ENCODE peak calls at places on chromosomes 1 and 21, in five cellular contexts. K is breast epithelium, O is endothelial cell of umbilical vein, A is HCT116, M is SK-N-SH. G is an unnamed sample. For H3K4me1, the result is how much of the 10 kb centered on the place peaks cover.

GRCh38 chr1:197181982-197182381 is 35.5 kb upstream of the ASPM start:
- DNase-seq in K (no peak), O (no peak), A (no peak), M (no peak), G (no peak)

GRCh38 chr21:43825936-43826622 is 36.7 kb downstream of the RRP1 start:
- DNase-seq in K (no peak), O (no peak), A (no peak), M (peak), G (no peak)

GRCh38 chr1:112388436-112388835 is 7.6 kb upstream of the CTTNBP2NL start:
- DNase-seq in K (no peak), O (peak), A (no peak), M (no peak), G (no peak)

GRCh38 chr1:199279872-199280649 is 641.2 kb downstream of the PTPRC start:
- DNase-seq in K (no peak), O (no peak), A (no peak), M (no peak), G (no peak)

GRCh38 chr1:85495556-85495955 is 30.6 kb upstream of the DDAH1 start:
- DNase-seq in K (peak), O (no peak), A (peak), M (no peak), G (peak)

GRCh38 chr21:14453964-14454641 is 71.2 kb upstream of the HSPA13 start:
- DNase-seq in K (no peak), O (no peak), A (no peak), M (no peak), G (no peak)

GRCh38 chr1:212618466-212619210 is 10.1 kb downstream of the ATF3 start:
- DNase-seq in K (no peak), O (no peak), A (no peak), M (no peak), G (no peak)

GRCh38 chr1:208475951-208476824 is 232.0 kb upstream of the PLXNA2 start:
- DNase-seq in K (no peak), O (peak), A (no peak), M (peak), G (no peak)

GRCh38 chr1:183023601-183024351 is 556 bp downstream of the LAMC1 start:
- DNase-seq in K (peak), O (peak), A (peak), M (peak), G (peak)

GRCh38 chr1:195141294-195141693 is 1466.9 kb downstream of the KCNT2 start:
- DNase-seq in K (no peak), O (no peak), A (peak), M (no peak), G (no peak)

DNA sequence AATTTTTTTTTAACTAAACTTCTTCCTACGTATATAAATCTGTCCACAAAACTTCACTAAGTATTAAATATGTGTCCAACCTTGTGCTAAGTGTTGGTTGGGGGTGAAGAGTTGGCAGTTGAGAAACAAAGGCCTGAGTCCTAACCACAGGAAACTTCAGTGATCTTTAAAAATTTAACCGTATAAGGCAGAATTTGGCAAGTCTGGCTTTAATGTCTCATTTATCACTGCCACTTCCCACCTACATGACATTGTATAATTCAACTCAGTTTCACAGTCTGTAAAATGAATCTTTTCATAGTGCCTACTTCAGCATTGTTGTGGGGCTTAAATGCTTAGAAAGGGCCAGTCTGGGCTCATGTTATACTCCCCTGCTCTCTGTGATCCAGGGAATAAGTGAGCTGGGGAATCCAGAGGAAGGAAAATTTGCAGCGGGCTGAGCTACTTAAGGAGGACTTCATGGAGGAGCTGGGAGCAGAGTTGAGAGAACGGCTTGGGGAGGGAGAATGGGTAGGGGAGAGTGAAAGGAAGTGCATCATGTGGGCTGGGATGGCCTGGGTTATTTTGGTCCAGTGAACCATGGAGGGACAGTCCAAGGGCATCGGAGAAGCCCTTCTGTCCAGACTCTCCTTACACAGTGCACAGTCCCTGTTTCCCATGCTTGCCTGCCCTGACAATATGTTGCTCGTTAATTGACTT is 14.5 kb downstream of the IFNAR2 start:
- DNase-seq in K (no peak), O (no peak), A (no peak), M (no peak), G (no peak)
- H3K4me1 ChIP-seq in K (under half), O (under half), A (under half), M (under half), G (under half)

GRCh38 chr1:19426294-19427086 is 58.8 kb downstream of the CAPZB start:
- DNase-seq in K (no peak), O (no peak), A (no peak), M (no peak), G (no peak)
- TF ChIP-seq POLR2AphosphoS5 in K (no peak), O (no peak), A (no peak), M (no peak), G (no peak)

GRCh38 chr1:81408404-81408803 is 392.3 kb upstream of the ADGRL2 start:
- DNase-seq in K (no peak), O (no peak), A (no peak), M (no peak), G (no peak)

GRCh38 chr1:81409875-81410274 is 390.9 kb upstream of the ADGRL2 start:
- DNase-seq in K (no peak), O (no peak), A (no peak), M (no peak), G (no peak)

GRCh38 chr1:81410351-81410750 is 390.4 kb upstream of the ADGRL2 start:
- DNase-seq in K (no peak), O (no peak), A (no peak), M (no peak), G (no peak)

GRCh38 chr1:81410919-81411318 is 389.8 kb upstream of the ADGRL2 start:
- DNase-seq in K (no peak), O (no peak), A (no peak), M (no peak), G (no peak)

DNA sequence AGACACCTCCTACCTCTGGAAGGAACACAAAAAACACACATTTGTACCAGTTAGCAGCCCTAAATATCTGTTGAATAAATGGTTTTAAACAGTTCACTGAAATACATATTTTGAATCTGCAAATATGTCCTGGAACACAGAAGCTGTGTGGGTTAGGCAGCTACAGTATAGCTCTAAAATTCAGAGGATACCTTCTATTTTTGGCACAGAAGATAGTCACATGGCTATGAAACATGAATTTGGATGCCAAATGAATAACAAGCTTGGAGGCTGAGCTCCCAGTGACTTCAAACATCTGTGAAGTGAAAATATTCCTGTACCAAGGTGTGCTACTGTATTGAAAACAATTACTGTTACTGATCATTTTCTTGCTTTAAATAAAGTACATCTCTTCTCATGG is 391.5 kb upstream of the ADGRL2 start:
- DNase-seq in K (no peak), O (no peak), A (no peak), M (no peak), G (no peak)
- TF ChIP-seq CTCF in K (no peak), O (no peak), A (no peak), M (no peak), G (no peak)

DNA sequence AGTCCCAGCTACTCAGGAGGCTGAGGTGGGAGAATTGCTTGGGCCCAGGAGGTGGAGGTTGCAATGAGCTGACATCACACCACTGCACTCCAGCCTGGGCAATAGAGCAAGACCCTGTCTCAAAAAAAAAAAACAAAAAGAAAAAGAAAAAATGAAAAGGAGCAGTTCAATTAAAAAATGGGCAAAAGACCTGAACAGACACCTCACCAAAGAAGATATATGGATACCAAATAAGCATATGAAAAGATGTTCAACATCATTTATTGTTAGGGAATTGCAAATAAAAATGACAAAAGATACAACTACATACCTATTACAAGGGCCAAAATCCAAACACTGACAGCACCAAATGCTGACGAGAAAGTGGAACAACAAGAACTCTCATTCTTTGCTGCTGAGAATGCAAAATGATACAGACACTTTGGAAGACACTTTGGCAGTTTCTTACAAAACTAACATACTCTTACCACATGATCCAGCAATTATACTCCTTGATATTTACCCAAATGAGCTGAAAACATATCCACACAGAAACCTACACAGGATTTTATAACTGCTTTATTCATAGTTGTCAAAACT is 28.7 kb upstream of the ATP5PO start:
- DNase-seq in K (no peak), O (no peak), A (no peak), M (no peak), G (no peak)
- H3K4me1 ChIP-seq in K (under half), O (under half), A (under half), M (under half), G (under half)

GRCh38 chr1:231236131-231236571 is 4.9 kb upstream of the GNPAT start:
- DNase-seq in K (no peak), O (no peak), A (no peak), M (no peak), G (no peak)

GRCh38 chr1:231234506-231234905 is 6.5 kb upstream of the GNPAT start:
- DNase-seq in K (no peak), O (no peak), A (no peak), M (no peak), G (no peak)

GRCh38 chr1:231232870-231233734 is 7.9 kb upstream of the GNPAT start:
- DNase-seq in K (no peak), O (no peak), A (no peak), M (no peak), G (no peak)

GRCh38 chr1:231235526-231235925 is 5.5 kb upstream of the GNPAT start:
- DNase-seq in K (no peak), O (no peak), A (no peak), M (no peak), G (no peak)

DNA sequence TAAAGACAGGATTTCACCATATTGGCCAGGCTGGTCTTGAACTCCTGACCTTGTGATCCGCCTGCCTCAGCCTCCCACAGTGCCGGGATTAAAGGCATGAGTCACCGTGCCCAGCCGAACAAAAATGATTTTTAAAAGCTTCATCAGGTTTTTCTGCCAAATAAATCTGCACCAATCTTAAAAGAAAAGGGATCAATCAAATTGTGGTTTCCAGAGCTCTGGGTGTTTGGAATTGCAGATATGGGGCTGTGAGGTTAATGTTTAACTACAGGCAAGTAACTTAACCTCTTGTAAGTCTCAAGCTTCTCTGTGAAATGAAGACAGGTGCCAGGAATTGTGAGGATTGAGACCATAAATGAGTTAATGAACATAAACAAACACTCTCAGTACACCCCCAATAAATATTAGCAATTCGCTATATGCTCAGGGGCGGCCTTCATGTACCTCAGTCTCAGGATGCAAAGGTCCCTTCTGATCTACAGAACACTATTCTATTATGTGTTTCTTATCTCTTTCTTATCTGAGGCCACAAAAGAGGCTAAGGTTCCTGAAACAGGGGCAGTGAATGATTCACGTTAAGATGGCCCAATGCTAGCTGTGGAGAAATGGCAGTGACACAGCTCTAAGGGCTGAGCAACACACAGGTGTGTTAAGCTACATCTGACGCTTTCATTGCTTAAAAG is 7.1 kb upstream of the GNPAT start:
- DNase-seq in K (no peak), O (no peak), A (peak), M (no peak), G (peak)
- TF ChIP-seq POLR2AphosphoS5 in K (no peak), O (no peak), A (no peak), M (no peak), G (peak)

GRCh38 chr1:45583666-45584350 is at the start of gene NASP:
- DNase-seq in K (peak), O (peak), A (peak), M (peak), G (peak)

GRCh38 chr1:45583264-45583665 is 576 bp upstream of the NASP start:
- DNase-seq in K (peak), O (peak), A (peak), M (peak), G (peak)

GRCh38 chr1:45585496-45586075 is 1.7 kb downstream of the NASP start:
- DNase-seq in K (no peak), O (peak), A (no peak), M (no peak), G (no peak)

GRCh38 chr1:45585110-45585426 is 1.2 kb downstream of the NASP start:
- DNase-seq in K (no peak), O (no peak), A (no peak), M (no peak), G (no peak)

DNA sequence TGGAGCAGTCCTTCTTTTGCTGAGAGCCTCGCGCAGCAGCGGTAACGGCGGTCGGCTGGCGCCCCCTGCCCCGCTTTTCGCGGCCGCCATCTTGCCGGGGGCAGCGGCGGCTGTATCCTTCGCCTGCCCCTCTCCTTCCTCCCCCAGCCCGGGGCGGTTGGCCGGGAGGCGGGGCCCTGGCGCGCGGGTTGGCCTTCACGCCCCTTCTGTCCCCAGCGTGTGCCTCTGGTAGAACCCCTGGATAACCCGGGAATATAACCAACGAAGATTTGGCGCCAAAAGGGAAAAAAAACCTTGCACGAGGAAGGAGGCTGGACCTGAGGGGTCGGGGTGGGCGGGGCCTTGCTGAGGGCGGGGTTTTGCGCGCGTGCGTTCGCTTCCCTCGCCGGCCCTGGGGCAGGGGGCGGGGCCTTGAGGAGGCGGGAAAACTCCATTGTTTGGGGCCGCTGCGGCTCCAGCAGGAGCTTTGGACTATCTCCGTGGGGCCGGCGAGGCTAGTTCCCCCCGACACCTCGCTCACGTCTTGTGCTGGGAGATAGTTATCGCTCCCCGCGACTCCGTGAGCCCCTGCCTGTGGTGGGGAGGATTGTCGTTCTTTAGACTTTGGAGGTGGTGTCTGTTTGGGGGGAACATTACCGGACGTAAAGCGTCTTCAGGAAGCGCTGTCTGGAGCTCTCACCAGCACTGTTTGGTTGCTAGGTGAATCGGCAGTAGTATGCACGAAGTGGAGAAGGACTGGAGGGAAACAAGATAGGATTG is 689 bp downstream of the NASP start:
- DNase-seq in K (peak), O (peak), A (peak), M (peak), G (peak)
- TF ChIP-seq CTCF in K (no peak), O (peak), A (no peak), M (peak), G (no peak)

DNA sequence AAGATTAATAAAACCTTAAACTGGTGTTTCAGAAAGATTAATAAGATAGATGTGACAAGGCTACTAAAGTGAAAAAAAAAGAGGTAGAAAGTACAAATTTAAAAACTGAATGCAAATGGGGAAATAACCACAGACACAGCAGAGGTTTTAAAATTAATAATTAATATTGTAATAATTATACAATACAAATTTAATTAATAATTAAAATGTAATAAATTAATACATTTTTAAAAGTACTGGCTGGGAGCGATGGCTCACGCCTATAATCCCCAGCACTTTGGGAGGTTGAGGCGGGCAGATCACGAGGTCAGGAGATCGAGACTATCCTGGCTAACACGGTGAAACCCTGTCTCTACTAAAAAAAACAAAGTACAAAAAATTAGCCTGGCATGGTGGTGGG is 26.8 kb downstream of the CD2 start:
- DNase-seq in K (no peak), O (no peak), A (no peak), M (no peak), G (no peak)
- H3K4me1 ChIP-seq in K (under half), O (under half), A (under half), M (under half), G (under half)

GRCh38 chr1:1536938-1537546 is 3.4 kb downstream of the TMEM240 start:
- DNase-seq in K (no peak), O (no peak), A (no peak), M (no peak), G (no peak)

GRCh38 chr1:1537626-1538250 is 2.7 kb downstream of the TMEM240 start:
- DNase-seq in K (no peak), O (no peak), A (no peak), M (no peak), G (no peak)

GRCh38 chr1:1534401-1535145 is 5.9 kb downstream of the TMEM240 start:
- DNase-seq in K (no peak), O (no peak), A (no peak), M (no peak), G (no peak)

GRCh38 chr1:1535298-1535988 is 5.0 kb downstream of the TMEM240 start:
- DNase-seq in K (no peak), O (no peak), A (no peak), M (no peak), G (no peak)

GRCh38 chr1:1535989-1536937 is 4.2 kb downstream of the TMEM240 start:
- DNase-seq in K (no peak), O (no peak), A (no peak), M (no peak), G (no peak)
- TF ChIP-seq POLR2AphosphoS5 in K (no peak), O (peak), A (no peak), M (no peak), G (no peak)